ENCODE peak calls at places on chromosomes 4 and X, in nine cellular contexts. Z, J, T, F, K, U, P, B and S are unnamed samples.

GRCh38 chr4:25481648-25482047 is 104.6 kb downstream of the ANAPC4 start:
- DNase-seq in J (no peak), B (no peak), U (no peak), F (no peak), K (no peak), Z (no peak), T (no peak), P (no peak), S (no peak)

GRCh38 chr4:76156635-76157034 is 8.4 kb upstream of the NUP54 start:
- DNase-seq in P (no peak), F (no peak), B (no peak), T (peak; percentile 17), U (no peak), Z (no peak), J (no peak), K (no peak), S (peak; percentile 17)

GRCh38 chrX:20393944-20394343 is 127.2 kb upstream of the RPS6KA3 start:
- DNase-seq in T (no peak), U (no peak), K (no peak), J (no peak), B (no peak), F (no peak), Z (no peak), P (no peak), S (no peak)

GRCh38 chrX:154056739-154057367 is 37.2 kb upstream of the IRAK1 start:
- DNase-seq in T (peak; percentile 52), F (no peak), U (peak; percentile 12), B (no peak), K (no peak), P (no peak), J (no peak), Z (no peak), S (peak; percentile 90)

GRCh38 chr4:19382993-19383392 is 868.7 kb upstream of the SLIT2 start:
- DNase-seq in K (no peak), U (no peak), J (no peak), F (no peak), Z (no peak), P (no peak), B (no peak), T (peak; percentile 80), S (no peak)

GRCh38 chr4:163535657-163536056 is 41.2 kb downstream of the TMA16 start:
- DNase-seq in B (no peak), T (no peak), P (no peak), J (no peak), K (no peak), Z (no peak), F (no peak), U (no peak), S (no peak)

GRCh38 chr4:123898941-123899666 is 502.5 kb downstream of the SPRY1 start:
- DNase-seq in U (no peak), J (no peak), Z (no peak), T (no peak), F (no peak), B (no peak), P (no peak), K (no peak), S (no peak)

GRCh38 chr4:181650033-181650825 is 593.0 kb upstream of the TENM3 start:
- DNase-seq in U (no peak), F (no peak), B (no peak), K (no peak), T (no peak), Z (no peak), P (no peak), J (no peak), S (no peak)

GRCh38 chrX:9906919-9907318 is 60.2 kb upstream of the CLDN34 start:
- DNase-seq in T (peak; percentile 76), P (no peak), Z (no peak), J (no peak), U (no peak), K (no peak), F (no peak), B (no peak), S (no peak)

GRCh38 chrX:129006491-129006890 is 516.8 kb downstream of the SMARCA1 start:
- DNase-seq in J (no peak), Z (peak; percentile 25), B (no peak), T (no peak), K (peak; percentile 51), F (no peak), P (no peak), U (no peak), S (no peak)

GRCh38 chr4:59936566-59936965 is 1263.6 kb upstream of the ADGRL3 start:
- DNase-seq in U (peak; percentile 9), T (no peak), J (no peak), P (no peak), K (no peak), B (no peak), F (no peak), Z (peak; percentile 95), S (peak; percentile 75)

GRCh38 chrX:8288590-8288989 is 117.5 kb upstream of the VCX2 start:
- DNase-seq in F (no peak), U (peak; percentile 52), Z (no peak), B (no peak), T (peak; percentile 81), K (no peak), J (no peak), P (no peak), S (peak; percentile 24)

GRCh38 chr4:8366601-8367000 is 73.9 kb downstream of the ACOX3 start:
- DNase-seq in J (no peak), T (no peak), K (no peak), Z (no peak), B (no peak), F (no peak), U (no peak), P (no peak), S (no peak)

GRCh38 chrX:39830414-39830813 is 267.3 kb downstream of the BCOR start:
- DNase-seq in F (no peak), K (no peak), T (no peak), B (no peak), J (no peak), P (no peak), Z (no peak), U (no peak), S (peak; percentile 22)

GRCh38 chr4:68021185-68021584 is 57.9 kb upstream of the TMPRSS11A start:
- DNase-seq in K (no peak), Z (no peak), B (no peak), T (peak; percentile 92), P (no peak), J (no peak), U (no peak), F (no peak), S (no peak)